ENCODE peak calls at places on chromosome 1, in six cellular contexts. V is mesenchymal stem cell, A is neuronal stem cell, Q is mesendoderm, Z is IMR-90, F is H1. G is an unnamed sample.

GRCh38 chr1:32507021-32507420 is 32.2 kb upstream of the ZBTB8A start:
- DNase-seq in A (no peak), V (no peak), Q (no peak), Z (no peak), F (no peak), G (no peak)

GRCh38 chr1:193237381-193237978 is 51.1 kb upstream of the B3GALT2 start:
- DNase-seq in Q (peak; percentile 77), F (no peak), V (no peak), A (no peak), Z (no peak), G (no peak)

GRCh38 chr1:89274431-89274857 is 1.8 kb upstream of the GBP5 start:
- DNase-seq in A (no peak), V (peak; percentile 6), Q (no peak), F (no peak), Z (peak; percentile 8), G (no peak)

GRCh38 chr1:85577421-85578320 is 2.9 kb upstream of the CCN1 start:
- DNase-seq in Z (no peak), A (no peak), V (peak; percentile 91), Q (peak; percentile 65), F (no peak), G (peak; percentile 51)

GRCh38 chr1:43786975-43787374 is 79.6 kb downstream of the ST3GAL3 start:
- DNase-seq in V (peak; percentile 79), A (no peak), F (no peak), Q (no peak), Z (peak; percentile 33), G (no peak)

GRCh38 chr1:33791251-33791650 is 72.6 kb upstream of the HMGB4 start:
- DNase-seq in F (no peak), A (no peak), V (no peak), Z (no peak), Q (no peak), G (no peak)

GRCh38 chr1:248853023-248853422 is 5.9 kb downstream of the ZNF692 start:
- DNase-seq in A (no peak), Q (no peak), F (no peak), V (no peak), Z (peak; percentile 80), G (no peak)

GRCh38 chr1:221488531-221488930 is 253.4 kb downstream of the DUSP10 start:
- DNase-seq in F (no peak), Z (no peak), Q (no peak), V (no peak), A (no peak), G (no peak)

GRCh38 chr1:66450043-66450514 is 83.9 kb upstream of the SGIP1 start:
- DNase-seq in Q (peak; percentile 48), F (no peak), Z (no peak), A (no peak), V (no peak), G (no peak)

GRCh38 chr1:201173736-201174135 is 16.9 kb upstream of the IGFN1 start:
- DNase-seq in Q (no peak), V (no peak), A (no peak), F (no peak), Z (no peak), G (no peak)

GRCh38 chr1:201399352-201400126 is 415 bp upstream of the LAD1 start:
- DNase-seq in Z (no peak), A (no peak), Q (peak; percentile 73), V (no peak), F (peak; percentile 13), G (peak; percentile 74)

GRCh38 chr1:180953791-180954721 is 41.4 kb downstream of the KIAA1614 start:
- DNase-seq in A (no peak), V (peak; percentile 12), Z (peak; percentile 12), F (no peak), Q (no peak), G (no peak)

GRCh38 chr1:7454895-7455784 is 316.0 kb upstream of the VAMP3 start:
- DNase-seq in Z (no peak), Q (no peak), V (no peak), F (no peak), A (no peak), G (no peak)

GRCh38 chr1:23545851-23546250 is 13.4 kb downstream of the ID3 start:
- DNase-seq in Q (no peak), Z (no peak), V (no peak), A (no peak), F (no peak), G (no peak)

GRCh38 chr1:210437111-210437510 is 108.4 kb downstream of the HHAT start:
- DNase-seq in Z (no peak), A (no peak), V (no peak), Q (no peak), F (no peak), G (no peak)

GRCh38 chr1:178088651-178089050 is 5.3 kb upstream of the RASAL2 start:
- DNase-seq in F (no peak), Z (no peak), V (no peak), A (no peak), Q (no peak), G (no peak)
- H2BK15ac ChIP-seq in F (no peak overlapping the region), Z (no peak overlapping the region), V (no peak overlapping the region), A (no peak overlapping the region), Q (no peak overlapping the region), G (no peak overlapping the region)

GRCh38 chr1:157315544-157315943 is 177.3 kb upstream of the ETV3 start:
- DNase-seq in Q (no peak), Z (no peak), F (no peak), A (no peak), V (no peak), G (no peak)
- H3K27me3 ChIP-seq in Q (no peaks in the 10 kb centered on the region), Z (no peaks in the 10 kb centered on the region), F (no peaks in the 10 kb centered on the region), A (no peaks in the 10 kb centered on the region), V (peaks cover 5% of the 10 kb centered on the region), G (no peaks in the 10 kb centered on the region)

DNA sequence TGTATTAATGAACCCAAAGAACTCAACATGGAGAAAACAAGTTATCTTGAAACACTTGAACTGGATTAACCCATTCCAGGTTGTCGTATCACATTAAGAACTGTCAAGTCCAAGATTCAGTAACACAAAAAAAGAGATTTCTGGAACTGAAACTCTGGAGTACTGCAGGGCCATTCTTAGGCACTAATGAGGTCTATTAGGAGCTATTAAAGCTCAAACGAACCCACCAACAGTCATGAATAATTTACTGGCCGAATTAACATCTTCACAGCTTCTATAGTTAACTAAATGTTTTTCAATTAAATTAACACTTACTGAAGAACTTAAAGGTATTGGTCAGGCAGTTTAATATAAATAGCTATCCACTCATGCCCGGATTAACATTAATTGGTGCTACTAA is 4.6 kb downstream of the CSDE1 start:
- DNase-seq in Q (no peak), A (no peak), V (no peak), Z (no peak), F (no peak), G (no peak)
- H2BK15ac ChIP-seq in Q (no peak overlapping the region), A (no peak overlapping the region), V (no peak overlapping the region), Z (no peak overlapping the region), F (no peak overlapping the region), G (no peak overlapping the region)

GRCh38 chr1:36740446-36740845 is 257.7 kb upstream of the CSF3R start:
- DNase-seq in Z (no peak), V (no peak), Q (no peak), A (no peak), F (no peak), G (no peak)
- H3K27me3 ChIP-seq in Z (peaks cover 6% of the 10 kb centered on the region), V (no peaks in the 10 kb centered on the region), Q (no peaks in the 10 kb centered on the region), A (no peaks in the 10 kb centered on the region), F (no peaks in the 10 kb centered on the region), G (no peaks in the 10 kb centered on the region)

DNA sequence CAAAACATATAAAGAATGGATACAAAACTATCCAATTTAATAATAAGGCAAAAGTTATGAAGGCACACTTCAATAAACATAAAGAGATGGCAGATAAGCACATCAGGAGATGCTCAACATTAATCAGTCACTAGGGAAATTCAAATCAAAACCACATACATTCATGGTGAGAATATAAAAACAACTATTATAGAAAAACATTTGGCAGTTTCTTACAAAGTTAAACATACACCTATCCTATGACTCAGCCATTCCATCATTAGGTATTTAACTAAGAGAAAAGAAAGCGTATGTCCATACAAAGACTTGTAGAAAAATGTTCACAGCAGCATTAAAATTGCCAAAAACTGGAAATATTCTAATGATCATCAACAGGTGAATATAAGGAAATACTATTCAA is 44.3 kb downstream of the KIFAP3 start:
- DNase-seq in A (no peak), Z (no peak), V (no peak), F (no peak), Q (no peak), G (no peak)
- H2BK15ac ChIP-seq in A (no peak overlapping the region), Z (no peak overlapping the region), V (no peak overlapping the region), F (no peak overlapping the region), Q (no peak overlapping the region), G (no peak overlapping the region)

GRCh38 chr1:186749820-186750219 is 69.6 kb upstream of the PTGS2 start:
- DNase-seq in A (no peak), Q (no peak), F (no peak), Z (no peak), V (no peak), G (no peak)

GRCh38 chr1:186754542-186755150 is 74.1 kb upstream of the PLA2G4A start:
- DNase-seq in F (no peak), Z (no peak), V (peak; percentile 73), A (no peak), Q (no peak), G (no peak)

GRCh38 chr1:186753241-186753640 is 73.0 kb upstream of the PTGS2 start:
- DNase-seq in F (no peak), A (no peak), V (no peak), Q (no peak), Z (peak; percentile 6), G (no peak)

GRCh38 chr1:186747661-186748060 is 67.4 kb upstream of the PTGS2 start:
- DNase-seq in F (no peak), V (no peak), A (no peak), Z (no peak), Q (no peak), G (no peak)

DNA sequence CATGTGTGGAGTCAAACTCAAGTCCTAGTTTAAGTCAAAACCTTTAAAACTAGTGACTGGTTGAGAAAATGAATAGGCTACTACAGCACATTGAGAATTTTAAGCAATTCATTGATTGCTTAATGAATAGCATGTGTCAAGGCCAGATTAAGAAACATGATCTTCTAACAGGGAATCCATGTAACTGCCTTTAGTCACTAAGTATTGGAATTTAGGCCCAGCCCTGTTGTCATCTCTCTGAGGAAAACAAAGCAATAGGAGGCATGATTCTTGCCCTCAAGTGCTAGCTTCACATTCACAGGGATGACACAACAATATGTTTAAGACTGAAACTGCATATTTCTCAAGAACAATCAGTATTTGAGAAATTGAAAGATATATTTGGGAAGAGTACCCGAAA is 70.0 kb upstream of the PTGS2 start:
- DNase-seq in A (no peak), Z (no peak), V (peak; percentile 12), Q (no peak), F (no peak), G (no peak)
- H3K27me3 ChIP-seq in A (no peaks in the 10 kb centered on the region), Z (no peaks in the 10 kb centered on the region), V (no peaks in the 10 kb centered on the region), Q (no peaks in the 10 kb centered on the region), F (no peaks in the 10 kb centered on the region), G (no peaks in the 10 kb centered on the region)

DNA sequence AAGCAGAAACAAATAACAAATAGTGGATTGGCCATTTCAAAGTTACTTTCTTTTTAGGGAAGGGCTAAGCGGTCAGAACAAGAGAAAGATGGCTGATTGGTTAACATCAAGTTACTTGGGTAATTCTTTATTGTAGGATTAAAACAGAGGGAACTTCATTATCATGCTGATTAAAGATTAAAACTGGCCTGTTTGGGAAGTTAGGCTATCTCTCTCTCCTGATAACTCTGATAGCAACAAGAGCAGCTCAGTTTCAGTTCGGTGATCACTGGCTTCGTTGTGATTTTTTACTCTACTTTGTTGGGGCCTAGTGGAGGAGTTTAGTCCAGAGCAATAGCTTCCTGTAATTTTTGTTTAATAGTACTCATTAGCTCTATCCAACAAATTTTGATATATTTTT is 20.5 kb upstream of the COP1 start:
- DNase-seq in F (no peak), Q (peak; percentile 86), V (no peak), Z (no peak), A (no peak), G (no peak)
- H2BK15ac ChIP-seq in F (no peak overlapping the region), Q (no peak overlapping the region), V (no peak overlapping the region), Z (no peak overlapping the region), A (no peak overlapping the region), G (no peak overlapping the region)